ENCODE peak calls at places on chromosomes 6 and 20, in seven cellular contexts. H is type B pancreatic cell, S is mesothelial cell of epicardium, P is cardiac muscle cell, A is foreskin fibroblast, G is transverse colon, B is choroid plexus epithelial cell. E is an unnamed sample.

GRCh38 chr6:3844097-3844463 is 5.1 kb upstream of the FAM50B start:
- DNase-seq in H (no peak), S (no peak), P (no peak), A (no peak), G (no peak), B (peak; percentile 69), E (peak; percentile 82)

GRCh38 chr6:111920581-111920980 is 47.3 kb upstream of the FYN start:
- DNase-seq in H (no peak), S (no peak), P (no peak), A (no peak), G (no peak), B (no peak), E (no peak)

GRCh38 chr6:19723533-19723932 is 113.6 kb upstream of the ID4 start:
- DNase-seq in H (no peak), S (no peak), P (no peak), A (peak; percentile 83), G (no peak), B (peak; percentile 67), E (peak; percentile 93)

GRCh38 chr6:31197559-31198305 is 27.2 kb upstream of the POU5F1 start:
- DNase-seq in H (no peak), S (peak; percentile 80), P (peak; percentile 88), A (peak; percentile 68), G (peak; percentile 95), B (peak; percentile 63), E (peak; percentile 72)

GRCh38 chr20:373171-373890 is 7.2 kb upstream of the TRIB3 start:
- DNase-seq in H (no peak), S (no peak), P (no peak), A (peak; percentile 71), G (no peak), B (peak; percentile 86), E (peak; percentile 92)

GRCh38 chr6:139133272-139133671 is 1.6 kb upstream of the HECA start:
- DNase-seq in H (no peak), S (no peak), P (no peak), A (no peak), G (peak; percentile 44), B (no peak), E (no peak)

GRCh38 chr6:62045502-62045901 is 240.5 kb downstream of the KHDRBS2 start:
- DNase-seq in H (no peak), S (no peak), P (no peak), A (no peak), G (no peak), B (no peak), E (no peak)

GRCh38 chr20:37929366-37930014 is 26.6 kb downstream of the VSTM2L start:
- DNase-seq in H (no peak), S (no peak), P (no peak), A (no peak), G (no peak), B (no peak), E (no peak)

GRCh38 chr6:81265106-81265505 is 487.4 kb downstream of the TENT5A start:
- DNase-seq in H (no peak), S (no peak), P (no peak), A (peak; percentile 43), G (no peak), B (peak; percentile 37), E (peak; percentile 19)

GRCh38 chr20:3315110-3315509 is 76.1 kb upstream of the SLC4A11 start:
- DNase-seq in H (no peak), S (no peak), P (no peak), A (no peak), G (no peak), B (no peak), E (no peak)

GRCh38 chr20:62623488-62624324 is 18.6 kb upstream of the SLCO4A1 start:
- DNase-seq in H (no peak), S (peak; percentile 84), P (peak; percentile 87), A (peak; percentile 93), G (peak; percentile 99), B (peak; percentile 84), E (peak; percentile 68)

GRCh38 chr6:129536271-129536670 is 173.7 kb downstream of the ARHGAP18 start:
- DNase-seq in H (no peak), S (no peak), P (no peak), A (no peak), G (no peak), B (no peak), E (no peak)

GRCh38 chr6:118678866-118679265 is 27.5 kb upstream of the CEP85L start:
- DNase-seq in H (no peak), S (no peak), P (no peak), A (no peak), G (no peak), B (peak; percentile 39), E (peak; percentile 43)

GRCh38 chr6:118685823-118686449 is 34.5 kb upstream of the CEP85L start:
- DNase-seq in H (no peak), S (no peak), P (no peak), A (no peak), G (no peak), B (peak; percentile 36), E (no peak)

GRCh38 chr6:118680452-118681095 is 29.2 kb upstream of the CEP85L start:
- DNase-seq in H (no peak), S (no peak), P (no peak), A (no peak), G (no peak), B (no peak), E (no peak)

GRCh38 chr6:118679293-118679692 is 27.9 kb upstream of the CEP85L start:
- DNase-seq in H (no peak), S (no peak), P (no peak), A (peak; percentile 44), G (no peak), B (peak; percentile 53), E (peak; percentile 55)

GRCh38 chr6:118683881-118684872 is 32.8 kb upstream of the CEP85L start:
- DNase-seq in H (no peak), S (no peak), P (no peak), A (no peak), G (no peak), B (no peak), E (no peak)
- TF ChIP-seq CTCF in H (no peak), S (no peak), P (no peak), A (no peak), G (no peak), B (no peak), E (no peak)

GRCh38 chr6:75855047-75855446 is 106.0 kb downstream of the MYO6 start:
- DNase-seq in H (no peak), S (no peak), P (peak; percentile 89), A (peak; percentile 29), G (peak; percentile 46), B (peak; percentile 92), E (peak; percentile 77)

GRCh38 chr6:75852721-75853120 is 103.7 kb downstream of the MYO6 start:
- DNase-seq in H (no peak), S (no peak), P (no peak), A (no peak), G (no peak), B (peak; percentile 84), E (peak; percentile 29)

GRCh38 chr6:75853796-75854195 is 104.8 kb downstream of the MYO6 start:
- DNase-seq in H (no peak), S (no peak), P (no peak), A (no peak), G (no peak), B (no peak), E (no peak)

DNA sequence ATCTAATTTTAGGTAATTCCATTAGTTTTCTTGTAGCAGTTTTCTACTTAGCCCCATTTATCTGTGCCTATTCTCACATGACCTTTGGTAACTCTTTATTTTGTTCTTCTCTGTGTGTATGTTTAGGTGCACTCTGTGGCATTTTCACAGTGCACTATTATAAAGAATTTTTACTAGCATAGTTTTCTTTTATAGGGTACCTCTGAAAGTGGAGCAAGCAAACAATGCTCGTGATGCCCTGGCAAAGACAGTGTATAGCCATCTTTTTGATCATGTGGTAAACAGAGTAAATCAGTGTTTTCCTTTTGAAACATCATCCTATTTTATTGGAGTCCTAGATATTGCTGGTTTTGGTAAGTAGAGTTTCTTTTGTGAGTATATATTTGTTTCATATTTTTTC is 107.9 kb downstream of the MYO6 start:
- DNase-seq in H (no peak), S (no peak), P (no peak), A (no peak), G (no peak), B (no peak), E (no peak)
- TF ChIP-seq CTCF in H (no peak), S (no peak), P (no peak), A (no peak), G (no peak), B (no peak), E (no peak)

GRCh38 chr6:159966981-159967380 is 1.9 kb upstream of the IGF2R start:
- DNase-seq in H (no peak), S (no peak), P (no peak), A (no peak), G (no peak), B (no peak), E (peak; percentile 48)

GRCh38 chr6:159969921-159970320 is 1.0 kb downstream of the IGF2R start:
- DNase-seq in H (no peak), S (no peak), P (peak; percentile 60), A (peak; percentile 68), G (peak; percentile 70), B (peak; percentile 83), E (peak; percentile 84)

GRCh38 chr6:159969204-159969912 is 476 bp downstream of the IGF2R start:
- DNase-seq in H (peak; percentile 75), S (peak; percentile 65), P (peak; percentile 66), A (no peak), G (peak; percentile 42), B (peak; percentile 67), E (peak; percentile 17)

GRCh38 chr6:159968295-159969203 is at the start of gene IGF2R:
- DNase-seq in H (peak; percentile 94), S (peak; percentile 89), P (peak; percentile 97), A (peak; percentile 86), G (peak; percentile 96), B (peak; percentile 90), E (peak; percentile 80)

DNA sequence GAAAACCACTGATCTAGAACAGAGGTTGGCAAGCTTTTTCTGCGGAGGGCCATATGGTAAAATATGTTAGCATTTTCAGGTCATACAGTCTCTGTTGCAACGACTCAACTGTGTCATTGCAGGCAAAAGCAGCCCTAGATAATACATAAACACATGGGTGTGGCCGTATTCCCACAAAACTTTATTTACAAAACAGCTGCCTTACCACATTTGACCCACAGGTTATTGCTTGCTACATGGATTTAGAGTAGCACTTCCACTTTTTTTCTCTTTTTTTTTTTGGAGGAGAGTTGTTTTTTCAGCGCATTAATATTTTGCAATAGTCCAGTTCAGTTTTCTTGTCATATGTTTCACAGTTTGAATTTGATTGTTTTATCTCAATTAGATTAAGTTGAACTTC is 2.5 kb upstream of the IGF2R start:
- DNase-seq in H (no peak), S (no peak), P (no peak), A (no peak), G (no peak), B (no peak), E (no peak)
- TF ChIP-seq CTCF in H (no peak), S (peak; percentile 22), P (no peak), A (no peak), G (peak; percentile 23), B (no peak), E (no peak)

DNA sequence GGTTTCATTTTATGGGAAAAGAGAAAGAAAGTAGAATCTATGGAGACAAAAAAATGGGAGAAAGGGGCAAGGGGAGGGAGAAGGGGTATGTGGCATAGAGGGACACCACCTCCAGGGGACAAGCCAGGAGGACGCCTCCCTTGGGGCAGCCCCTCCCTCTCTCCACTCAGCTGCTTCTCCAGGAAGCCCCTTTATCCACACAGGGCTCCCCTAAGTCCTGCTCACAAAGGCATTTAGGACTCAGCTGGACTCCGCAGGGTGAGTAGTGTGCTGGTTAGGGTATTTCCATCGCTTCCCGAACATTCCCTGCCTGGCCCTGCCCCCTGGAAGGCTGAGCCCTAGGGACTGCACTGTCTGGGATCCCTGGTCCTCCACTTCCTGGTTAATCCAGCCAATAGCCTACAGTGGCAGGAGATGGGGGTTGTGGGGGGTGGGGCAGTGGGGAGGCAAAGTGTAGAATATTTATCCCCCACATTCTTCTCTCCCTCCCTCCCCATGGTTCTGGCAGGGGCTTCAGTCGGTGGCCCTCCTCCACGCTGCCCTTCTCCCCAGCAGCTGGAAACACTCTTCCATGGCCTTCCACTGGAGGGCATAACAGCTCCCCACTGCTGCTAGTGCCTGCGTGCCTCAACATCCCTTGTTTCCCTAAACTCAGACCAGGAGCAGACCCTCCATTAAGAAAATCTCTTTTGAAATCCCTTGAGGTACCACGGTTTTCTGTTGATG is 84.8 kb downstream of the SNX5 start:
- DNase-seq in H (no peak), S (no peak), P (no peak), A (no peak), G (no peak), B (no peak), E (no peak)
- TF ChIP-seq CTCF in H (no peak), S (no peak), P (peak; percentile 12), A (no peak), G (no peak), B (peak; percentile 30), E (no peak)